ENCODE peak calls at places on chromosomes 4 and X, in eight cellular contexts. Z is ovary, D is right lobe of liver, J is endothelial cell, N is cardiac muscle cell, X is neural crest cell, K is Calu3, Q is PC-3. Y is an unnamed sample.
A peak's percentile ranks its signal among the peaks of the same experiment; 100 is the strongest.

GRCh38 chr4:8046925-8047541 is 107.4 kb upstream of the AFAP1 start:
- DNase-seq in Z (no peak), D (no peak), J (no peak), N (no peak), X (no peak), K (no peak), Q (no peak), Y (no peak)

GRCh38 chr4:77740480-77740879 is 78.7 kb downstream of the CNOT6L start:
- DNase-seq in Z (no peak), D (no peak), J (no peak), N (no peak), X (no peak), K (no peak), Q (no peak), Y (no peak)

GRCh38 chrX:98380106-98380505 is 1496.4 kb downstream of the RPA4 start:
- DNase-seq in Z (no peak), D (no peak), J (no peak), N (no peak), X (peak; percentile 22), K (no peak), Q (no peak), Y (no peak)

GRCh38 chr4:36493240-36493639 is 211.8 kb downstream of the DTHD1 start:
- DNase-seq in Z (no peak), D (no peak), J (no peak), N (no peak), X (no peak), K (no peak), Q (no peak), Y (no peak)

GRCh38 chrX:16870861-16871584 is 861 bp upstream of the RBBP7 start:
- DNase-seq in Z (peak; percentile 22), D (peak; percentile 44), J (peak; percentile 9), N (peak; percentile 32), X (peak; percentile 13), K (peak; percentile 20), Q (peak; percentile 27), Y (no peak)

GRCh38 chrX:29699214-29699613 is 516.1 kb upstream of the MAGEB2 start:
- DNase-seq in Z (no peak), D (no peak), J (no peak), N (no peak), X (no peak), K (no peak), Q (peak; percentile 17), Y (no peak)

GRCh38 chrX:1449581-1450149 is 3.0 kb downstream of the ASMTL start:
- DNase-seq in Z (no peak), D (peak; percentile 8), J (no peak), N (no peak), X (no peak), K (no peak), Q (no peak), Y (no peak)

GRCh38 chrX:104288269-104288668 is 33.5 kb upstream of the ESX1 start:
- DNase-seq in Z (no peak), D (no peak), J (no peak), N (no peak), X (no peak), K (no peak), Q (no peak), Y (no peak)

GRCh38 chr4:3827616-3828492 is 61.7 kb downstream of the ADRA2C start:
- DNase-seq in Z (no peak), D (peak; percentile 99), J (no peak), N (no peak), X (no peak), K (peak; percentile 72), Q (peak; percentile 25), Y (no peak)

GRCh38 chr4:15470149-15470520 is 453 bp downstream of the CC2D2A start:
- DNase-seq in Z (no peak), D (no peak), J (no peak), N (no peak), X (no peak), K (no peak), Q (no peak), Y (no peak)

GRCh38 chr4:5999830-6000365 is 18.3 kb downstream of the C4orf50 start:
- DNase-seq in Z (no peak), D (no peak), J (no peak), N (no peak), X (no peak), K (no peak), Q (no peak), Y (no peak)

GRCh38 chrX:23901805-23902204 is 5.9 kb downstream of the APOO start:
- DNase-seq in Z (peak; percentile 34), D (peak; percentile 62), J (peak; percentile 27), N (peak; percentile 87), X (peak; percentile 34), K (peak; percentile 44), Q (peak; percentile 70), Y (peak; percentile 52)

GRCh38 chr4:140363558-140363957 is 9.9 kb upstream of the SCOC start:
- DNase-seq in Z (no peak), D (no peak), J (no peak), N (peak; percentile 33), X (no peak), K (no peak), Q (no peak), Y (no peak)

GRCh38 chr4:92012899-92013867 is 290.6 kb upstream of the GRID2 start:
- DNase-seq in Z (no peak), D (peak; percentile 47), J (peak; percentile 21), N (peak; percentile 1), X (no peak), K (no peak), Q (no peak), Y (no peak)
- TF ChIP-seq CTCF in Z (no peak), D (peak; percentile 24), J (peak; percentile 37), N (peak; percentile 18), X (peak; percentile 44), K (no peak), Q (no peak), Y (peak; percentile 4)

GRCh38 chr4:83284161-83285021 is at the start of gene COQ2:
- DNase-seq in Z (peak; percentile 97), D (peak; percentile 97), J (peak; percentile 97), N (peak; percentile 95), X (peak; percentile 93), K (peak; percentile 93), Q (peak; percentile 87), Y (peak; percentile 92)
- TF ChIP-seq CTCF in Z (peak; percentile 44), D (peak; percentile 45), J (peak; percentile 30), N (peak; percentile 4), X (peak; percentile 42), K (no peak), Q (peak; percentile 15), Y (no peak)

GRCh38 chrX:53323196-53323595 is 41.8 kb upstream of the IQSEC2 start:
- DNase-seq in Z (no peak), D (no peak), J (no peak), N (no peak), X (no peak), K (no peak), Q (no peak), Y (no peak)
- TF ChIP-seq CTCF in Z (no peak), D (no peak), J (no peak), N (no peak), X (no peak), K (no peak), Q (no peak), Y (no peak)

GRCh38 chrX:95071052-95071451 is 1397.0 kb downstream of the FAM133A start:
- DNase-seq in Z (no peak), D (no peak), J (no peak), N (no peak), X (no peak), K (no peak), Q (no peak), Y (no peak)
- TF ChIP-seq CTCF in Z (no peak), D (no peak), J (no peak), N (peak; percentile 23), X (peak; percentile 58), K (no peak), Q (no peak), Y (no peak)

DNA sequence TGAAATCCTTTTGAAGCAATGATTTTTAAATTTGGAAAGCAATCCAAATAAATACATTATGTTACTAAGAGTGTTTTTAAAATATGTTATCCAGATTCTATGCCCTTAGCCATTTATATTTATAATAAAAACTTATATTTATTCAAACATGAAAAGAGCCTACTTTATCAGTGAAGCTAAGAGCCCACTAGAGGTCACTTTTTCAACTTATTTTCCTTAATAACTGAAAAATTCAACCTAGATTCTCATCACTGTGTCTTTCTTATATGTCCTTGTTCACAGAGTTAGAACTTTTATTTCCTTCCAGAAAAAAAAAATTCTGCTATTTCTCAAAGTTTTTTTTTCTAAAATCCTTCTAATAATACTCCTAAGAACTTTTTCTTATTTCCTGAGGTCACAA is 23.9 kb downstream of the PRDM8 start:
- DNase-seq in Z (no peak), D (no peak), J (no peak), N (no peak), X (no peak), K (no peak), Q (peak; percentile 55), Y (no peak)
- TF ChIP-seq CTCF in Z (no peak), D (no peak), J (peak; percentile 49), N (peak; percentile 45), X (peak; percentile 59), K (no peak), Q (peak; percentile 45), Y (peak; percentile 20)

DNA sequence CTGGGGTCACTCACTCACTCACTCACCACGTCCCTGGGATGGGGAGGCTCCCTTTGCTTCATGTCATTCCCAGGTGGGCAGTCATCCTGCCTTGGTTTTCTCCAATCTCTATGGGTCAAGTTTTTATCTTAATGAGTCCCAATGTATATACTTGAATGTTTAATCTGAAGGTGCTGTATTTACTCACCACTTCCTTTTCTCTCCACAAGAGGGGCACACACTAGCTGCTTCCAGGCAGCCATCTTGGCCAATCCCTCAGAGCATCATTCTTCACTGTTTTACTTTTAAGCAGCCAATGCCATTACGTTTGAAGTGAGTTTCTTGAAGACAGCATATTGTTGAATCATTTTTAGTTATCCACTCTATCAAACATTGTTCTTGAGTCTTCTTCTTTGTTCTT is 153.4 kb upstream of the ARSJ start:
- DNase-seq in Z (no peak), D (no peak), J (no peak), N (no peak), X (no peak), K (no peak), Q (peak; percentile 20), Y (no peak)
- TF ChIP-seq CTCF in Z (no peak), D (no peak), J (peak; percentile 56), N (peak; percentile 31), X (peak; percentile 56), K (no peak), Q (peak; percentile 50), Y (no peak)

GRCh38 chr4:123168812-123169211 is 227.8 kb upstream of the SPRY1 start:
- DNase-seq in Z (no peak), D (no peak), J (no peak), N (no peak), X (no peak), K (no peak), Q (no peak), Y (no peak)
- TF ChIP-seq CTCF in Z (no peak), D (no peak), J (no peak), N (no peak), X (no peak), K (no peak), Q (no peak), Y (no peak)